ENCODE peak calls at places on chromosome 10, in five cellular contexts. P is fibroblast of pulmonary artery, E is Calu3, L is SK-N-SH, R is NCI-H748 treated with DMSO at 0.1 percent for 48 hours. C is an unnamed sample.

GRCh38 chr10:79275431-79275851 is 71.8 kb upstream of the PPIF start:
- DNase-seq in L (peak; percentile 71), R (no peak), P (no peak), E (no peak), C (no peak)

GRCh38 chr10:119235381-119235780 is 28.0 kb downstream of the GRK5 start:
- DNase-seq in E (no peak), P (peak; percentile 84), L (no peak), R (no peak), C (no peak)

GRCh38 chr10:4061441-4061951 is 276.5 kb upstream of the KLF6 start:
- DNase-seq in R (no peak), L (no peak), P (peak; percentile 42), E (no peak), C (peak; percentile 44)

GRCh38 chr10:6062101-6062771 is at the start of gene IL2RA:
- DNase-seq in E (no peak), R (no peak), P (no peak), L (no peak), C (no peak)

GRCh38 chr10:93512565-93512964 is 16.2 kb downstream of the CEP55 start:
- DNase-seq in P (peak; percentile 36), L (no peak), R (no peak), E (no peak), C (no peak)

GRCh38 chr10:95741807-95742528 is 14.0 kb upstream of the ENTPD1 start:
- DNase-seq in L (no peak), E (no peak), P (peak; percentile 92), R (no peak), C (no peak)

GRCh38 chr10:21724695-21725371 is 190.8 kb downstream of the MLLT10 start:
- DNase-seq in P (peak; percentile 100), E (peak; percentile 90), R (peak; percentile 92), L (peak; percentile 61), C (peak; percentile 99)

GRCh38 chr10:88138319-88138848 is 275.0 kb downstream of the PTEN start:
- DNase-seq in L (no peak), E (no peak), R (no peak), P (no peak), C (no peak)

GRCh38 chr10:3887885-3888476 is 103.0 kb upstream of the KLF6 start:
- DNase-seq in R (no peak), P (peak; percentile 96), E (peak; percentile 72), L (no peak), C (peak; percentile 34)

GRCh38 chr10:33291053-33291592 is 43.3 kb downstream of the NRP1 start:
- DNase-seq in P (peak; percentile 66), R (no peak), E (no peak), L (no peak), C (no peak)

GRCh38 chr10:35533565-35533964 is 71.6 kb upstream of the GJD4 start:
- DNase-seq in P (peak; percentile 76), L (peak; percentile 8), R (no peak), E (no peak), C (no peak)

GRCh38 chr10:28679941-28680752 is 2.8 kb downstream of the BAMBI start:
- DNase-seq in P (peak; percentile 59), E (peak; percentile 45), L (peak; percentile 37), R (no peak), C (no peak)

GRCh38 chr10:118669020-118669766 is 73.7 kb upstream of the PRLHR start:
- DNase-seq in E (no peak), P (peak; percentile 51), R (no peak), L (peak; percentile 81), C (peak; percentile 50)

GRCh38 chr10:88196298-88196697 is 332.9 kb downstream of the PTEN start:
- DNase-seq in P (peak; percentile 34), E (no peak), R (no peak), L (no peak), C (no peak)

GRCh38 chr10:70991140-70992124 is 103.1 kb upstream of the PCBD1 start:
- DNase-seq in R (no peak), L (no peak), E (no peak), P (no peak), C (no peak)

GRCh38 chr10:50421026-50421719 is 169.9 kb upstream of the ASAH2 start:
- DNase-seq in E (peak; percentile 67), P (peak; percentile 64), R (no peak), L (peak; percentile 44), C (no peak)

GRCh38 chr10:6108631-6109443 is 20.0 kb downstream of the RBM17 start:
- DNase-seq in E (peak; percentile 27), R (no peak), P (peak; percentile 69), L (peak; percentile 64), C (no peak)

GRCh38 chr10:100864981-100865380 is 47.8 kb upstream of the SLF2 start:
- DNase-seq in E (no peak), P (no peak), L (no peak), R (no peak), C (no peak)

GRCh38 chr10:91944880-91945630 is 21.5 kb downstream of the BTAF1 start:
- DNase-seq in P (peak; percentile 11), L (no peak), E (no peak), R (no peak), C (no peak)

GRCh38 chr10:87054373-87055295 is 34.5 kb downstream of the FAM25A start:
- DNase-seq in L (peak; percentile 21), R (no peak), P (peak; percentile 61), E (no peak), C (no peak)

GRCh38 chr10:29057712-29058426 is 231.0 kb upstream of the LYZL1 start:
- DNase-seq in P (peak; percentile 65), L (peak; percentile 45), R (no peak), E (no peak), C (peak; percentile 8)

GRCh38 chr10:29120216-29120615 is 168.7 kb upstream of the LYZL1 start:
- DNase-seq in E (peak; percentile 65), L (no peak), P (peak; percentile 50), R (no peak), C (no peak)

GRCh38 chr10:11015371-11015934 is 2.2 kb upstream of the CELF2 start:
- DNase-seq in P (no peak), E (no peak), L (no peak), R (no peak), C (no peak)

GRCh38 chr10:75974080-75974479 is 542.7 kb downstream of the LRMDA start:
- DNase-seq in R (no peak), E (no peak), L (no peak), P (no peak), C (no peak)

GRCh38 chr10:6301482-6302083 is 98.9 kb downstream of the PFKFB3 start:
- DNase-seq in L (no peak), R (no peak), P (no peak), E (no peak), C (no peak)

C was measured in tibial nerve.